ENCODE peak calls at places on chromosome 1, in nine cellular contexts. U is stomach, D is tibial artery, Z is OCI-LY7, V is fibroblast of lung, F is A549, Q is cardiac muscle cell, I is IMR-90, K is tibial nerve. M is an unnamed sample.

GRCh38 chr1:152398812-152399698 is 15.0 kb downstream of the CRNN start:
- DNase-seq in U (no peak), D (no peak), Z (peak; percentile 3), V (no peak), F (peak; percentile 66), Q (peak; percentile 14), I (no peak), K (no peak), M (no peak)

GRCh38 chr1:152125834-152126443 is 10.7 kb upstream of the TCHH start:
- DNase-seq in U (no peak), D (no peak), Z (no peak), V (no peak), F (no peak), Q (no peak), I (no peak), K (no peak), M (no peak)

GRCh38 chr1:159941867-159942560 is 3.4 kb downstream of the IGSF9 start:
- DNase-seq in U (no peak), D (peak; percentile 51), Z (no peak), V (no peak), F (no peak), Q (no peak), I (no peak), K (no peak), M (no peak)

GRCh38 chr1:43525995-43526394 is 4.7 kb upstream of the PTPRF start:
- DNase-seq in U (no peak), D (no peak), Z (no peak), V (peak; percentile 60), F (peak; percentile 72), Q (peak; percentile 77), I (peak; percentile 67), K (no peak), M (no peak)

GRCh38 chr1:119316870-119317416 is 51.6 kb upstream of the HAO2 start:
- DNase-seq in U (no peak), D (no peak), Z (no peak), V (no peak), F (peak; percentile 6), Q (no peak), I (no peak), K (no peak), M (no peak)

GRCh38 chr1:37839676-37840075 is 19.7 kb downstream of the MTF1 start:
- DNase-seq in U (no peak), D (no peak), Z (no peak), V (no peak), F (no peak), Q (no peak), I (no peak), K (no peak), M (no peak)

GRCh38 chr1:45913183-45913924 is 109.9 kb downstream of the MAST2 start:
- DNase-seq in U (no peak), D (peak; percentile 91), Z (no peak), V (peak; percentile 83), F (no peak), Q (peak; percentile 95), I (peak; percentile 96), K (no peak), M (no peak)

GRCh38 chr1:39331647-39332046 is 127.2 kb downstream of the MACF1 start:
- DNase-seq in U (no peak), D (no peak), Z (no peak), V (no peak), F (no peak), Q (no peak), I (no peak), K (no peak), M (no peak)

GRCh38 chr1:183831336-183831735 is 26.4 kb downstream of the RGL1 start:
- DNase-seq in U (no peak), D (no peak), Z (no peak), V (no peak), F (no peak), Q (no peak), I (no peak), K (no peak), M (no peak)

GRCh38 chr1:186008920-186009737 is 274.9 kb downstream of the HMCN1 start:
- DNase-seq in U (no peak), D (no peak), Z (no peak), V (peak; percentile 5), F (no peak), Q (peak; percentile 66), I (peak; percentile 45), K (no peak), M (no peak)

GRCh38 chr1:23692308-23692871 is 784 bp downstream of the RPL11 start:
- DNase-seq in U (no peak), D (no peak), Z (peak; percentile 21), V (no peak), F (no peak), Q (no peak), I (no peak), K (no peak), M (no peak)

GRCh38 chr1:104100079-104100478 is 350.4 kb downstream of the AMY1C start:
- DNase-seq in U (no peak), D (no peak), Z (no peak), V (no peak), F (no peak), Q (no peak), I (no peak), K (no peak), M (no peak)

DNA sequence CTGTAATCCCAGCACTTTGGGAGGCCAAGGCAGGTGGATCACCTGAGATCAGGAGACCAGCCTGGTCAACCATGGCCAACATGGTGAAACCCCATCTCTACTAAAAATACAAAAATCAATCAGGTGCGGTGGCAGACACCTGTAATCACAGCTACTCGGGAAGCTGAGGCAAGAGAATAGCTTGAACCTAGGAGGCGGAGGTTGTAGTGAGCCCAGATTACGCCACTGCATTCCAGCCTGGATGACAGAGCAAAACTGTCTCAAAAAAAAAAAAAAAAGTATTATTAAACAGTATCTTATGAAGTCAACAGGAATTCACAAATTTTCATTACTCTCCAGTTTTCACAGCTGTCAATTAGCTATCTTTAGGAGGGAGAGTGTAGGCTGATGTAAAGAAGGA is 3.8 kb downstream of the ACBD6 start:
- DNase-seq in U (no peak), D (no peak), Z (no peak), V (no peak), F (no peak), Q (peak; percentile 22), I (no peak), K (no peak), M (no peak)
- H3K4me1 ChIP-seq in U (peaks cover 12% of the 10 kb centered on the region), D (peaks cover 8% of the 10 kb centered on the region), Z (peaks cover 27% of the 10 kb centered on the region), V (peaks cover 7% of the 10 kb centered on the region), F (peaks cover 32% of the 10 kb centered on the region), Q (peaks cover 11% of the 10 kb centered on the region), I (peaks cover 11% of the 10 kb centered on the region), K (peaks cover 20% of the 10 kb centered on the region), M (peaks cover 26% of the 10 kb centered on the region)

GRCh38 chr1:67689267-67690017 is 4.4 kb downstream of the GADD45A start:
- DNase-seq in U (no peak), D (no peak), Z (no peak), V (no peak), F (no peak), Q (no peak), I (no peak), K (no peak), M (no peak)

GRCh38 chr1:67688526-67689219 is 3.7 kb downstream of the GADD45A start:
- DNase-seq in U (no peak), D (no peak), Z (no peak), V (no peak), F (no peak), Q (no peak), I (no peak), K (no peak), M (no peak)

GRCh38 chr1:67686272-67687197 is 1.5 kb downstream of the GADD45A start:
- DNase-seq in U (peak; percentile 82), D (peak; percentile 91), Z (peak; percentile 81), V (peak; percentile 98), F (peak; percentile 82), Q (peak; percentile 99), I (peak; percentile 99), K (peak; percentile 41), M (peak; percentile 18)

GRCh38 chr1:67687198-67687545 is 2.2 kb downstream of the GADD45A start:
- DNase-seq in U (no peak), D (no peak), Z (peak; percentile 39), V (no peak), F (no peak), Q (peak; percentile 15), I (no peak), K (no peak), M (no peak)

DNA sequence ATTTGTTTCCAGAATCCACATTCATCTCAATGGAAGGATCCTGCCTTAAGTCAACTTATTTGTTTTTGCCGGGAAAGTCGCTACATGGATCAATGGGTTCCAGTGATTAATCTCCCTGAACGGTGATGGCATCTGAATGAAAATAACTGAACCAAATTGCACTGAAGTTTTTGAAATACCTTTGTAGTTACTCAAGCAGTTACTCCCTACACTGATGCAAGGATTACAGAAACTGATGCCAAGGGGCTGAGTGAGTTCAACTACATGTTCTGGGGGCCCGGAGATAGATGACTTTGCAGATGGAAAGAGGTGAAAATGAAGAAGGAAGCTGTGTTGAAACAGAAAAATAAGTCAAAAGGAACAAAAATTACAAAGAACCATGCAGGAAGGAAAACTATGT is 2.6 kb downstream of the GADD45A start:
- DNase-seq in U (no peak), D (no peak), Z (no peak), V (peak; percentile 91), F (no peak), Q (peak; percentile 86), I (peak; percentile 83), K (no peak), M (no peak)
- H3K27ac ChIP-seq in U (peak overlapping the region; percentile 96), D (peak overlapping the region; percentile 95), Z (no peak overlapping the region), V (peak overlapping the region; percentile 97), F (peak overlapping the region; percentile 99), Q (peak overlapping the region; percentile 96), I (no peak overlapping the region), K (peak overlapping the region; percentile 95), M (no peak overlapping the region)

GRCh38 chr1:179169616-179170467 is 59.6 kb downstream of the ABL2 start:
- DNase-seq in U (no peak), D (no peak), Z (no peak), V (peak; percentile 88), F (peak; percentile 10), Q (peak; percentile 83), I (peak; percentile 85), K (no peak), M (no peak)
- H3K4me1 ChIP-seq in U (no peaks in the 10 kb centered on the region), D (peaks cover 18% of the 10 kb centered on the region), Z (peaks cover 17% of the 10 kb centered on the region), V (peaks cover 3% of the 10 kb centered on the region), F (peaks cover 33% of the 10 kb centered on the region), Q (no peaks in the 10 kb centered on the region), I (peaks cover 6% of the 10 kb centered on the region), K (peaks cover 16% of the 10 kb centered on the region), M (no peaks in the 10 kb centered on the region)

GRCh38 chr1:115676498-115677171 is 34.9 kb downstream of the VANGL1 start:
- DNase-seq in U (peak; percentile 59), D (no peak), Z (no peak), V (no peak), F (no peak), Q (no peak), I (no peak), K (no peak), M (no peak)

GRCh38 chr1:115678141-115678540 is 36.4 kb downstream of the VANGL1 start:
- DNase-seq in U (no peak), D (no peak), Z (no peak), V (no peak), F (no peak), Q (no peak), I (no peak), K (no peak), M (no peak)

GRCh38 chr1:115677570-115677969 is 35.8 kb downstream of the VANGL1 start:
- DNase-seq in U (no peak), D (no peak), Z (no peak), V (no peak), F (no peak), Q (no peak), I (no peak), K (no peak), M (no peak)

GRCh38 chr1:115679141-115679611 is 37.4 kb downstream of the VANGL1 start:
- DNase-seq in U (no peak), D (peak; percentile 91), Z (no peak), V (peak; percentile 78), F (no peak), Q (peak; percentile 73), I (peak; percentile 72), K (peak; percentile 21), M (no peak)

GRCh38 chr1:115677172-115677542 is 35.4 kb downstream of the VANGL1 start:
- DNase-seq in U (no peak), D (no peak), Z (no peak), V (no peak), F (no peak), Q (peak; percentile 22), I (no peak), K (no peak), M (no peak)
- H3K27ac ChIP-seq in U (no peak overlapping the region), D (peak overlapping the region; percentile 86), Z (no peak overlapping the region), V (no peak overlapping the region), F (no peak overlapping the region), Q (no peak overlapping the region), I (no peak overlapping the region), K (no peak overlapping the region), M (no peak overlapping the region)